ENCODE peak calls at places on chromosomes 4 and X, in eight cellular contexts. N, S, C, K, I, Y, D and U are unnamed samples.

GRCh38 chrX:72255445-72255844 is 16.6 kb upstream of the ERCC6L start:
- DNase-seq in N (no peak), S (no peak), C (no peak), K (no peak), I (peak; percentile 84), Y (peak; percentile 78), D (no peak), U (no peak)

GRCh38 chr4:138269175-138269574 is 27.0 kb upstream of the SLC7A11 start:
- DNase-seq in N (no peak), S (no peak), C (no peak), K (no peak), I (no peak), Y (no peak), D (no peak), U (no peak)

GRCh38 chr4:110195561-110196205 is 2.7 kb downstream of the ELOVL6 start:
- DNase-seq in N (no peak), S (no peak), C (no peak), K (peak; percentile 17), I (no peak), Y (no peak), D (peak; percentile 46), U (no peak)

GRCh38 chr4:166121897-166122296 is 248.9 kb downstream of the TLL1 start:
- DNase-seq in N (no peak), S (no peak), C (no peak), K (no peak), I (no peak), Y (no peak), D (no peak), U (no peak)

GRCh38 chr4:78074747-78075146 is 17.6 kb downstream of the FRAS1 start:
- DNase-seq in N (no peak), S (no peak), C (no peak), K (no peak), I (no peak), Y (no peak), D (no peak), U (no peak)

GRCh38 chr4:81875962-81876650 is 404.4 kb upstream of the RASGEF1B start:
- DNase-seq in N (no peak), S (no peak), C (no peak), K (no peak), I (no peak), Y (no peak), D (no peak), U (no peak)

GRCh38 chrX:120453985-120454384 is 15.1 kb downstream of the LAMP2 start:
- DNase-seq in N (no peak), S (no peak), C (no peak), K (no peak), I (no peak), Y (no peak), D (no peak), U (no peak)

GRCh38 chr4:36815536-36815935 is 429.0 kb upstream of the NWD2 start:
- DNase-seq in N (no peak), S (no peak), C (no peak), K (no peak), I (peak; percentile 20), Y (no peak), D (no peak), U (no peak)

GRCh38 chrX:100643943-100644587 is at the start of gene SRPX2:
- DNase-seq in N (no peak), S (no peak), C (peak; percentile 84), K (peak; percentile 89), I (no peak), Y (no peak), D (no peak), U (peak; percentile 50)

GRCh38 chrX:133375558-133376340 is 39.5 kb downstream of the GPC4 start:
- DNase-seq in N (no peak), S (no peak), C (no peak), K (peak; percentile 12), I (no peak), Y (no peak), D (no peak), U (peak; percentile 15)

GRCh38 chr4:153296424-153296823 is 48.1 kb upstream of the MND1 start:
- DNase-seq in N (no peak), S (no peak), C (no peak), K (peak; percentile 62), I (no peak), Y (no peak), D (no peak), U (peak; percentile 23)

GRCh38 chr4:76200771-76201224 is 12.8 kb downstream of the SCARB2 start:
- DNase-seq in N (no peak), S (peak; percentile 0), C (no peak), K (no peak), I (no peak), Y (no peak), D (peak; percentile 18), U (peak; percentile 69)

GRCh38 chr4:139552506-139552905 is 3.5 kb downstream of the SETD7 start:
- DNase-seq in N (no peak), S (no peak), C (no peak), K (peak; percentile 40), I (no peak), Y (no peak), D (no peak), U (no peak)

GRCh38 chrX:44972132-44972531 is 99.1 kb downstream of the KDM6A start:
- DNase-seq in N (no peak), S (no peak), C (no peak), K (no peak), I (no peak), Y (no peak), D (no peak), U (no peak)

GRCh38 chr4:153215976-153216375 is 11.7 kb downstream of the TRIM2 start:
- DNase-seq in N (no peak), S (no peak), C (no peak), K (no peak), I (no peak), Y (no peak), D (no peak), U (no peak)

GRCh38 chrX:129649268-129650182 is 5.2 kb downstream of the APLN start:
- DNase-seq in N (no peak), S (no peak), C (peak; percentile 34), K (no peak), I (no peak), Y (no peak), D (no peak), U (no peak)

GRCh38 chr4:114734581-114734980 is 136.0 kb downstream of the UGT8 start:
- DNase-seq in N (no peak), S (no peak), C (no peak), K (peak; percentile 5), I (no peak), Y (no peak), D (no peak), U (no peak)

GRCh38 chr4:182916483-182917181 is 554 bp downstream of the DCTD start:
- DNase-seq in N (no peak), S (peak; percentile 31), C (no peak), K (peak; percentile 67), I (peak; percentile 88), Y (peak; percentile 86), D (peak; percentile 62), U (peak; percentile 72)